ENCODE peak calls at places on chromosome 3, in five cellular contexts. F is H1, Z is HepG2, H is K562, U is GM12878. L is an unnamed sample.

GRCh38 chr3:145882416-145882815 is 278.6 kb downstream of the PLOD2 start:
- DNase-seq in Z (no peak), F (no peak), U (no peak), H (no peak), L (no peak)

GRCh38 chr3:139110072-139110830 is 65.6 kb upstream of the PRR23C start:
- DNase-seq in U (no peak), F (peak), Z (no peak), H (no peak), L (no peak)

GRCh38 chr3:72411102-72411501 is 437.1 kb downstream of the SHQ1 start:
- DNase-seq in F (no peak), Z (no peak), H (no peak), U (no peak), L (no peak)

GRCh38 chr3:43185656-43186375 is 79.9 kb upstream of the POMGNT2 start:
- DNase-seq in Z (no peak), F (no peak), H (no peak), U (no peak), L (no peak)

GRCh38 chr3:71725279-71725991 is at the start of gene EIF4E3:
- DNase-seq in H (peak), F (peak), U (no peak), Z (no peak), L (no peak)

GRCh38 chr3:39189648-39190269 is 2.6 kb downstream of the XIRP1 start:
- DNase-seq in F (peak), H (peak), Z (peak), U (peak), L (peak)

GRCh38 chr3:111650378-111651275 is 55.5 kb upstream of the ZBED2 start:
- DNase-seq in Z (peak), U (no peak), H (no peak), F (no peak), L (no peak)

GRCh38 chr3:88936837-88937236 is 170.6 kb upstream of the EPHA3 start:
- DNase-seq in H (no peak), F (no peak), Z (no peak), U (no peak), L (no peak)

GRCh38 chr3:111484666-111485065 is 57.3 kb upstream of the CD96 start:
- DNase-seq in Z (no peak), H (no peak), U (no peak), F (no peak), L (no peak)

GRCh38 chr3:59774613-59775012 is 724.8 kb upstream of the CFAP20DC start:
- DNase-seq in F (no peak), H (no peak), Z (no peak), U (no peak), L (no peak)

GRCh38 chr3:108134555-108134880 is 43.7 kb upstream of the CD47 start:
- DNase-seq in U (no peak), F (no peak), Z (no peak), H (no peak), L (no peak)

GRCh38 chr3:151593923-151594322 is 133.1 kb upstream of the IGSF10 start:
- DNase-seq in U (no peak), H (no peak), F (no peak), Z (no peak), L (no peak)

GRCh38 chr3:197503652-197504051 is 52.1 kb downstream of the BDH1 start:
- DNase-seq in U (no peak), F (no peak), H (no peak), Z (no peak), L (no peak)

GRCh38 chr3:21390136-21390535 is 360.9 kb downstream of the ZNF385D start:
- DNase-seq in Z (no peak), F (no peak), H (no peak), U (no peak), L (no peak)

GRCh38 chr3:186239321-186239720 is 122.7 kb downstream of the DGKG start:
- DNase-seq in H (no peak), F (no peak), U (no peak), Z (no peak), L (no peak)

GRCh38 chr3:73765878-73766564 is 141.3 kb upstream of the PDZRN3 start:
- DNase-seq in H (no peak), Z (no peak), F (no peak), U (no peak), L (no peak)

GRCh38 chr3:108757404-108757982 is at the start of gene RETNLB:
- DNase-seq in Z (no peak), H (no peak), U (no peak), F (no peak), L (no peak)

GRCh38 chr3:4581452-4581851 is 88.3 kb downstream of the ITPR1 start:
- DNase-seq in U (no peak), F (no peak), H (no peak), Z (no peak), L (no peak)

GRCh38 chr3:78728406-78729145 is 1039.2 kb downstream of the ROBO1 start:
- DNase-seq in H (no peak), U (no peak), Z (no peak), F (no peak), L (peak)

GRCh38 chr3:103306081-103306480 is 871.3 kb downstream of the ZPLD1 start:
- DNase-seq in F (no peak), H (no peak), U (no peak), Z (no peak), L (no peak)

GRCh38 chr3:149934524-149934923 is 36.2 kb downstream of the PFN2 start:
- DNase-seq in H (no peak), F (no peak), Z (no peak), U (no peak), L (no peak)

GRCh38 chr3:98734311-98734710 is 28.8 kb upstream of the ST3GAL6 start:
- DNase-seq in H (no peak), F (no peak), Z (no peak), U (no peak), L (no peak)

GRCh38 chr3:128180446-128180845 is 27.2 kb downstream of the EEFSEC start:
- DNase-seq in F (no peak), Z (no peak), U (no peak), H (no peak), L (no peak)

GRCh38 chr3:72888546-72889309 is 882 bp downstream of the GXYLT2 start:
- DNase-seq in H (no peak), U (no peak), F (peak), Z (peak), L (no peak)

GRCh38 chr3:108241146-108241545 is 18.9 kb upstream of the IFT57 start:
- DNase-seq in U (no peak), Z (no peak), F (no peak), H (no peak), L (no peak)

GRCh38 chr3:79973917-79974595 is 206.3 kb upstream of the ROBO1 start:
- DNase-seq in H (no peak), Z (no peak), F (no peak), U (no peak), L (no peak)

GRCh38 chr3:81955908-81956307 is 194.5 kb upstream of the GBE1 start:
- DNase-seq in U (no peak), Z (no peak), H (no peak), F (no peak), L (no peak)

GRCh38 chr3:52353291-52353855 is 37.3 kb downstream of the DNAH1 start:
- DNase-seq in Z (no peak), H (no peak), F (no peak), U (no peak), L (no peak)

GRCh38 chr3:69558912-69559311 is 173.0 kb upstream of the FRMD4B start:
- DNase-seq in U (no peak), H (no peak), F (no peak), Z (no peak), L (no peak)

GRCh38 chr3:169342652-169343051 is 320.9 kb downstream of the MECOM start:
- DNase-seq in F (no peak), Z (no peak), H (no peak), U (no peak), L (no peak)

GRCh38 chr3:70531063-70531657 is 218.7 kb upstream of the MDFIC2 start:
- DNase-seq in Z (peak), F (no peak), U (no peak), H (peak), L (peak)

GRCh38 chr3:148739720-148740119 is 42.0 kb downstream of the AGTR1 start:
- DNase-seq in H (no peak), U (no peak), Z (no peak), F (no peak), L (no peak)

DNA sequence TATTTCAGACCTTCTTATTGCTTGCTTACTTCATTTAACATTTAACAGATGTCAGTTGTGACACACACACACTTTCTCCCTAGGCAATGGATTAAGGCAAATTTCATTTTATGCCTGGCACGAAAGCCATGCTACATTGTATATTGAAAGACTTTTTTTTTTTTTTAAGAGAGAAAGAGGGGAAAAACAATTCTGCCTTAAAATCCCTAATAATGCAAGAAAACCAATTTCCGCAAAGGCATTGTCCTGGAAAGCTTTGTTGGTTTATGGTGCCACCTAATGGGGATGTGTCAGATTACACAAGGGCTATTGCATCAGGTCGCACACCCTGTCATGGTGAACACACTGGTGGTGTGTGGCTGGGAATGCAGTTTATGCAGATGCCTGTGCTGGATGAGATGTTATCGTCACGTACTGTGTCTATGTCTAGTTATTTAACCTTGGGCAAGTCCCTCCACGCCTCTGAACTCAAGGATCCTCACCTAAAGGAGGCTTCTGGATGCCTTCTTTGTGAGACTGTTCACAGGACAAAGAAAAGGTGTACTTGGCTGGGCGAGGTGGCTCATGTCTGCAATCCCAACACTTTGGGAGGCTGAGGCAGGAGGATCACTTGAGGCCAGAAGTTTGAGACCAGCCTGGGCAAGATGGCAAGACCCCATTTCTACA is 37.3 kb upstream of the RFTN1 start:
- DNase-seq in Z (peak), H (peak), F (peak), U (peak), L (peak)
- TF ChIP-seq KDM1A in Z (no peak), H (no peak), F (peak), U (no peak), L (no peak)

DNA sequence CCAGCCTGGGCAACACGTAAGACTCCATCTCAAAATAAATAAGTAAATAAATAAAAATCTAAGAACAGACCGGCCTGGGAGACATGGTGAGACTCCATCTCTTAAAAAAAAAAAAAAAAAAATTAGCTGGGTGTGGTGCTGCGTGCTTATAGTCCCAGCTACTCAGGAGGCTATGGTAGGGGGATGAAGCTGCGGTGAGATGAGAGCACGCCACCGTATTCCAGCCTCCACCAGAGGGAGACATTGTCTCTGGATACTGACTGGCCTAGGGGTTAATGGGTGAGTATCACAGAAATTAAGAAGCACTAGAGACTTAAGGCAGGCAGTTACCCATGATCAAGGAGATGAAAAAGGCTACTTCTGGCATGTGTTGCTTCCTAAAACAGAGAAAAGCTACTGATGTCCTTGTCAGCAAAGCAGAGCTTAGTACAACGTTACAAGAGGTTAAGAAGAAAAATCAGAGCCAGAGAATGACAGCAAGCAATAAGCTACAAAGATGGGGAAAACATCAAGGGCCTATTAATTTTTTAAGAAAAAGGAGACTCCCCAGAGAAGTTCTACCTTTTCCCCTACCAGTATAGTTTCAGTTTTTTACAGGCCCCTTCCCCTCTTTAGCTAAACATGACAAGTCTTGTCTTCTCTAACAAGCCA is 8.6 kb downstream of the TFRC start:
- DNase-seq in F (peak), U (peak), Z (peak), H (peak), L (peak)
- TF ChIP-seq POLR2A in F (no peak), U (no peak), Z (no peak), H (peak), L (no peak)

GRCh38 chr3:140863481-140864084 is 78.1 kb upstream of the SLC25A36 start:
- DNase-seq in H (peak), F (peak), U (peak), Z (peak), L (peak)
- TF ChIP-seq KDM1A in H (no peak), F (no peak), U (no peak), Z (no peak), L (no peak)

GRCh38 chr3:173397161-173398110 is at the start of gene NLGN1:
- DNase-seq in F (peak), H (no peak), U (no peak), Z (no peak), L (no peak)
- TF ChIP-seq POLR2A in F (no peak), H (no peak), U (no peak), Z (no peak), L (no peak)

GRCh38 chr3:85003479-85003878 is 44.7 kb downstream of the CADM2 start:
- DNase-seq in Z (no peak), U (no peak), H (no peak), F (no peak), L (no peak)
- TF ChIP-seq KDM1A in Z (no peak), U (no peak), H (no peak), F (no peak), L (no peak)

GRCh38 chr3:50271314-50272072 is 2.5 kb downstream of the SEMA3B start:
- DNase-seq in Z (peak), H (no peak), U (no peak), F (no peak), L (no peak)
- TF ChIP-seq POLR2A in Z (no peak), H (no peak), U (no peak), F (no peak), L (no peak)